ENCODE peak calls at places on chromosomes 16 and 17, in six cellular contexts. P is H9, Z is upper lobe of left lung, I is ascending aorta, O is left ventricle myocardium inferior, G is colonic mucosa. D is an unnamed sample.
A peak's percentile ranks its signal among the peaks of the same experiment; 100 is the strongest.

GRCh38 chr17:42240201-42240600 is 36.0 kb downstream of the STAT5B start:
- DNase-seq in G (no peak), P (no peak), Z (no peak), O (no peak), I (no peak), D (no peak)

GRCh38 chr16:67170948-67171649 is 761 bp downstream of the NOL3 start:
- DNase-seq in O (no peak), I (no peak), P (no peak), Z (no peak), G (peak; percentile 32), D (no peak)

GRCh38 chr16:70428178-70428998 is 10.5 kb downstream of the ST3GAL2 start:
- DNase-seq in I (peak; percentile 80), Z (peak; percentile 81), O (peak; percentile 97), P (peak; percentile 75), G (peak; percentile 96), D (peak; percentile 82)

GRCh38 chr17:74860999-74861553 is 1.4 kb upstream of the GRIN2C start:
- DNase-seq in O (no peak), Z (peak; percentile 86), G (no peak), P (no peak), I (no peak), D (no peak)

GRCh38 chr16:12252616-12253015 is 276.1 kb downstream of the SNX29 start:
- DNase-seq in Z (peak; percentile 77), G (no peak), I (no peak), P (no peak), O (no peak), D (no peak)

GRCh38 chr17:57949649-57950048 is 5.6 kb downstream of the CUEDC1 start:
- DNase-seq in P (no peak), I (no peak), Z (no peak), G (peak; percentile 73), O (no peak), D (no peak)

GRCh38 chr16:57651344-57652333 is 16.5 kb upstream of the ADGRG3 start:
- DNase-seq in G (no peak), O (no peak), I (no peak), P (no peak), Z (no peak), D (peak; percentile 54)

GRCh38 chr17:7211512-7212277 is 7.9 kb downstream of the DLG4 start:
- DNase-seq in P (peak; percentile 50), Z (no peak), O (peak; percentile 12), I (no peak), G (no peak), D (no peak)

GRCh38 chr16:28140788-28141618 is 70.8 kb downstream of the XPO6 start:
- DNase-seq in Z (no peak), P (no peak), I (no peak), G (no peak), O (no peak), D (no peak)

GRCh38 chr16:57544129-57544653 is 1.7 kb downstream of the ADGRG5 start:
- DNase-seq in I (no peak), P (peak; percentile 11), Z (no peak), O (no peak), G (peak; percentile 20), D (no peak)

GRCh38 chr16:48408688-48409087 is 23.5 kb upstream of the SIAH1 start:
- DNase-seq in P (no peak), I (peak; percentile 27), Z (no peak), G (peak; percentile 62), O (peak; percentile 31), D (no peak)

GRCh38 chr16:83470406-83470805 is 337.4 kb upstream of the HSBP1 start:
- DNase-seq in P (peak; percentile 1), Z (no peak), I (no peak), O (no peak), G (no peak), D (no peak)

GRCh38 chr17:73278049-73278464 is 16.4 kb upstream of the CPSF4L start:
- DNase-seq in P (no peak), Z (no peak), G (no peak), O (no peak), I (no peak), D (no peak)

GRCh38 chr16:30948956-30949654 is at the start of gene ORAI3:
- DNase-seq in P (peak; percentile 77), Z (peak; percentile 90), I (no peak), G (peak; percentile 83), O (peak; percentile 84), D (peak; percentile 35)

GRCh38 chr17:45425984-45426413 is 6.7 kb downstream of the ARHGAP27 start:
- DNase-seq in Z (no peak), O (no peak), I (no peak), P (peak; percentile 48), G (no peak), D (no peak)

GRCh38 chr16:48965391-48965790 is 316.2 kb downstream of the CBLN1 start:
- DNase-seq in G (no peak), O (no peak), P (no peak), I (no peak), Z (no peak), D (no peak)

GRCh38 chr16:54208262-54208661 is 78.3 kb downstream of the IRX3 start:
- DNase-seq in I (no peak), Z (no peak), O (no peak), G (no peak), P (no peak), D (no peak)

GRCh38 chr16:15573274-15573895 is 69.6 kb downstream of the MARF1 start:
- DNase-seq in P (no peak), Z (no peak), O (no peak), I (no peak), G (no peak), D (no peak)

GRCh38 chr16:47519996-47520679 is 59.0 kb downstream of the PHKB start:
- DNase-seq in G (no peak), O (no peak), P (no peak), I (no peak), Z (no peak), D (no peak)

GRCh38 chr17:17940451-17940911 is 31.7 kb downstream of the TOM1L2 start:
- DNase-seq in I (no peak), Z (no peak), P (no peak), O (no peak), G (no peak), D (no peak)

GRCh38 chr17:7916383-7916677 is 241 bp upstream of the RNF227 start:
- DNase-seq in O (no peak), I (no peak), P (no peak), G (no peak), Z (no peak), D (no peak)

GRCh38 chr17:1940810-1941185 is 84.3 kb downstream of the RTN4RL1 start:
- DNase-seq in I (no peak), G (no peak), O (no peak), P (peak; percentile 25), Z (no peak), D (peak; percentile 86)

GRCh38 chr17:50018909-50019308 is 23.9 kb upstream of the DLX3 start:
- DNase-seq in O (no peak), I (no peak), P (no peak), Z (no peak), G (no peak), D (no peak)

GRCh38 chr16:30566531-30566930 is 5.0 kb downstream of the ZNF688 start:
- DNase-seq in I (no peak), O (no peak), Z (no peak), G (no peak), P (no peak), D (no peak)

GRCh38 chr17:17434477-17434876 is 42.3 kb upstream of the MED9 start:
- DNase-seq in I (no peak), O (no peak), Z (no peak), G (no peak), P (no peak), D (no peak)

GRCh38 chr16:85445779-85446222 is 167.3 kb upstream of the GSE1 start:
- DNase-seq in Z (peak; percentile 66), G (peak; percentile 71), I (no peak), O (no peak), P (no peak), D (no peak)

GRCh38 chr16:77157773-77158172 is 33.2 kb upstream of the MON1B start:
- DNase-seq in O (no peak), Z (no peak), G (no peak), I (no peak), P (no peak), D (no peak)

DNA sequence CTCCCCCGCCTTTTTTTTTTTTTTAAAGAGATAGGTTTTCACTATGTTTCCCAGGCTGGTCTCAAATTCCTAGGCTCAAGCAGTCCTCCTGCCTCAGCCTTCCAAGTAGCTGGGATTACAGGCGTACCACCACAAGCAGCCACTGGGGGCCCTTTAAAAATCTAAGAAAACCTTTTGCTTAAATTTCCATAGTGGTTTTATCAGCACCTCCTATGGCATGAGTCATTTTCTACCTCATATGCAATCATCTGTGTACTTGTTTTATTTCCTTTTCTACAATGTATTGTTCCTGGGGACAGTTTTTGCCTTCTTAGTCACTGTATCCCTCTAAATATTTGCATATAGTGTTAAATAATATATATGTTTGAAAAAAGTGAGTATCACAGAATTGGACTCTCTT is 29.2 kb downstream of the GNA13 start:
- DNase-seq in G (no peak), O (no peak), I (no peak), P (peak; percentile 63), Z (no peak), D (peak; percentile 36)
- TF ChIP-seq CTCF in G (peak; percentile 13), O (no peak), I (no peak), P (peak; percentile 63), Z (no peak), D (peak; percentile 34)

GRCh38 chr16:850668-851067 is 50.1 kb upstream of the GNG13 start:
- DNase-seq in I (no peak), Z (no peak), G (no peak), P (no peak), O (no peak), D (no peak)
- H3K9me3 ChIP-seq in I (no peaks in the 10 kb centered on the region), Z (no peaks in the 10 kb centered on the region), G (no peaks in the 10 kb centered on the region), P (no peaks in the 10 kb centered on the region), O (no peaks in the 10 kb centered on the region), D (peaks cover 25% of the 10 kb centered on the region)

DNA sequence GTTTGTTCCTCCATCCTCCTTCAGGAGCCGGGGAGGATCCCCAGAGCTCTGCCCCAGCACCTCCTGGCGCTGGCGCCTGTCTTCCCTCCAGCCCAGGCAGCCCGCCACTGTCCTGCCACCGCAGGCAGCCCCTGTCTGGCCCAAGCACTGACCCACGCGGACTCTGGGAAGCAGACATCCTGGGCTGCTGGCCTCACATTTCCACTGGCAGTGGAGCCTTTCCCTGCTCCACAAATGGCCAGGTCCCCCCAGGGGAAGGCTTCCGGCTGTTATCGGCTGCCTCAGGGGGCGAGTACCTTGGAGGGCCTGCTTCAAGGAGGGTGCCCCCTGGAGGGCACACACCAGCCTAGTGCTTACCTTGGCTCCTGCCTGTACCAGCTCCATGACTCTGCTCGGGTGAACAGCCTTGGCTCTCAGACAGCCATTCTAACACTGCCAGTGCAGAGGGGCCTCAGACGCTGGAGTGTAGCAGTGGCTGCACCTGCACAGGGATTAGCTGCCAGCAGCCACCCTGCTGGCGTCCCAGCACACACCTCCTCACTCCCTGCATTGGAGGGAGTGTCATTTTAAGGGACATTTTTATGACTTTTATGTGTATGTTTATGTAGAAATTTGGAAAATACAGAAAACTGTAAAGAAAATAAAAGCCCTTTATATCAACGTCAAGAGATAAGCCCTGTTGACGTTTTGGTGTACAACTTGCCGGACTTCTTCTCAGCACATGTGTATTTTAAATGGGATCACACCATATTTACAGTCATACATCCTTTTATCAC is 21.0 kb downstream of the ACE start:
- DNase-seq in I (no peak), P (peak; percentile 94), G (no peak), Z (peak; percentile 50), O (no peak), D (peak; percentile 76)
- TF ChIP-seq CTCF in I (no peak), P (peak; percentile 64), G (no peak), Z (no peak), O (peak; percentile 17), D (peak; percentile 76)

GRCh38 chr17:68698761-68699160 is 97.6 kb upstream of the FAM20A start:
- DNase-seq in O (no peak), Z (no peak), P (no peak), I (no peak), G (peak; percentile 21), D (no peak)
- H3K9me3 ChIP-seq in O (no peaks in the 10 kb centered on the region), Z (no peaks in the 10 kb centered on the region), P (no peaks in the 10 kb centered on the region), I (no peaks in the 10 kb centered on the region), G (no peaks in the 10 kb centered on the region), D (no peaks in the 10 kb centered on the region)